ENCODE peak calls at places on chromosome 18, in eight cellular contexts. Q is uterus, G is lower leg skin, R is pancreas, F is AG09309, A is psoas muscle, D is transverse colon, I is HepG2. P is an unnamed sample.

GRCh38 chr18:22348521-22349316 is 69.0 kb downstream of the CTAGE1 start:
- DNase-seq in D (peak; percentile 75), R (peak; percentile 72), I (no peak), Q (peak; percentile 75), A (peak; percentile 61), F (no peak), G (no peak), P (no peak)

GRCh38 chr18:79818036-79818435 is 20.3 kb downstream of the KCNG2 start:
- DNase-seq in F (no peak), R (no peak), D (no peak), A (no peak), I (no peak), G (no peak), Q (no peak), P (no peak)

GRCh38 chr18:37409870-37410269 is 155.7 kb downstream of the CELF4 start:
- DNase-seq in G (no peak), F (no peak), D (no peak), Q (no peak), A (no peak), I (no peak), R (no peak), P (no peak)

GRCh38 chr18:10490401-10491289 is 35.2 kb upstream of the NAPG start:
- DNase-seq in F (no peak), A (no peak), Q (no peak), R (no peak), I (peak; percentile 77), G (no peak), D (peak; percentile 49), P (no peak)

GRCh38 chr18:70331456-70332097 is 42.7 kb downstream of the SOCS6 start:
- DNase-seq in G (no peak), A (no peak), R (no peak), F (no peak), D (no peak), I (peak; percentile 51), Q (no peak), P (no peak)

GRCh38 chr18:6355789-6356589 is 58.7 kb downstream of the L3MBTL4 start:
- DNase-seq in Q (no peak), I (no peak), R (no peak), F (no peak), A (no peak), D (no peak), G (no peak), P (no peak)

GRCh38 chr18:31039426-31039825 is 3.1 kb downstream of the DSC3 start:
- DNase-seq in R (no peak), A (no peak), D (no peak), Q (no peak), F (no peak), G (no peak), I (no peak), P (no peak)

GRCh38 chr18:448116-448515 is 52.4 kb downstream of the COLEC12 start:
- DNase-seq in R (no peak), A (no peak), I (no peak), G (no peak), F (no peak), Q (no peak), D (no peak), P (no peak)

GRCh38 chr18:13610517-13610916 is 115.8 kb downstream of the FAM210A start:
- DNase-seq in F (no peak), G (no peak), I (no peak), A (no peak), R (no peak), D (no peak), Q (no peak), P (no peak)

GRCh38 chr18:54127759-54128378 is 96.6 kb downstream of the MBD2 start:
- DNase-seq in A (no peak), I (peak; percentile 41), R (no peak), F (no peak), G (no peak), Q (no peak), D (no peak), P (peak; percentile 28)

GRCh38 chr18:46334200-46334553 is 230.0 kb downstream of the HAUS1 start:
- DNase-seq in D (no peak), R (no peak), F (no peak), I (no peak), Q (no peak), A (no peak), G (no peak), P (no peak)

GRCh38 chr18:12017079-12017478 is 35.8 kb downstream of the IMPA2 start:
- DNase-seq in G (no peak), F (no peak), I (no peak), R (no peak), A (no peak), D (no peak), Q (no peak), P (no peak)

DNA sequence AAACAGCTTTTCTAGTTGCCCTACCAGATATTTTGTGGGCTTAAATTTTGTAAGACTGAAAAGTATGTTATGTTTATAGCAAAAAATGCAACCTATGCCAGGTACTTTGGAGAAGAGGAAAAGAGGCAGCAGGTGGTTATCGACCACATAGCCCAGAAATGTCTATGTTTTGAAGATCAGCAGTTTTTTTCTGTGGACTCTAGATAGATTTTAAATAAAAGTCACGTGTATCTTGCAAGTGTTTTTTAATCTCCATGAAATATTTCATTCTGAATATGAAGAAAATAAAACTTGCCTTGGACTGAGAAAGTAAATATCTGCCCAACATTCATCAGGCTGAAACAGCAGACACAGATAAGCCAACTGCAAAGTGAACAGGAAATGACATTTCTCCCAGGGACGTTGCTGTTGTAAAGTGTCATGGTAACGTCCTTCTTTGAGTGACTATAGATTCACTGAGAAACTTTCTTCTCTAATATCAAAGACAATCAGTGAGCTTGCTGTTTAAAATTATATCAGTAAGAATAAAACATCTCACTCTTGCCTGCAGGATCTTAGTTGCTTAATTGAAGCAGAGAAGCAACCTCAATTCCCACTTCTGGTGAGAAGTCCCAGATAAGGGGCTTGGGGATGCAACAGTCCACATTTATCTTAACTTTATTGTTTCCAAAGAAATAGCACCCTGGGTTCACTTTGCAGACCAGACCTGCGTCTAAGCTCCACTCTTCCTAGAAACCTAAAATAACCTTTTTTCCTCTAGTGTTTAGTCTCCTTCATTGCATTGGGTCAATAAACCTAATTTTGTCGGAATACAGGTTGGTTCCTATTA is 6.3 kb downstream of the MYOM1 start:
- DNase-seq in G (no peak), D (no peak), F (no peak), I (no peak), A (no peak), R (no peak), Q (no peak), P (no peak)
- H3K4me3 ChIP-seq in G (no peak overlapping the region), D (no peak overlapping the region), F (no peak overlapping the region), I (no peak overlapping the region), A (peak overlapping the region; percentile 42), R (no peak overlapping the region), Q (no peak overlapping the region), P (no peak overlapping the region)

DNA sequence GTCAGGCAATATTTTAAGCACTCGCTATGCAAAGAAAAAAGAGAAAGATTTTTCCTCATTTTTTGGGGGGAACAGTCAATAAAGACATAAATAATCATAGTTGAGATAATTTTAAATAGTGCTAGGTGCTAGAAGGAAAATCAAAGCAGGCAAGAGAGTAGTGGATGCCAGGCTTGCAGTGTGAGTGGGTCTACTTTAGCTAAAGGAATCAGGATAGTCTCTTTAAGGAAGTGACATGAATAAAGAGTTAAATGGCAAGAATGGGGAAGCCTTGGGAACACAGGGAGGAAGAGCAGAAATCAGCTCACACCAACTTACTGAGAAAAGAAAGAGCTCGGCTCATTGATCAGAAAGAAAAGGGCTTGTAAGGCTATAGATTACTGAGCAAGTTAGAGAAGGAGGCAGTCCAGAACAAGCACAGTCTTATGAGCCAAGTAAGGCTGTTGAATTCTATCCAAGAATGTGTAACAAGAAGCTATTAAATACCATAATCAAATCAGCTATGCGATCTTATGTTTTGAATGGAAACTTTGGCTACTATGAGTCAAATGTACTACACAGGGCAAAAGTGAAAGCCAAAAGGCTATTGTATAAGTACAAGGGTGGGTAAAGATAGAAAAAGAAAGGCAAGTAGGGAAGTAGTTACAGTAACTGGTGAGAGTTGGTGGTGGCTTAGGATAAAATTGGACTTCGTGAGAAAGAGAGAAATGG is 833.8 kb upstream of the PIK3C3 start:
- DNase-seq in F (no peak), G (no peak), D (no peak), R (no peak), A (no peak), I (no peak), Q (no peak), P (peak; percentile 65)
- H3K4me3 ChIP-seq in F (no peak overlapping the region), G (no peak overlapping the region), D (no peak overlapping the region), R (no peak overlapping the region), A (no peak overlapping the region), I (no peak overlapping the region), Q (no peak overlapping the region), P (no peak overlapping the region)

GRCh38 chr18:63161032-63161727 is 158.4 kb downstream of the BCL2 start:
- DNase-seq in Q (no peak), A (no peak), D (no peak), R (no peak), F (no peak), G (no peak), I (no peak), P (no peak)

GRCh38 chr18:63160172-63160995 is 159.2 kb downstream of the BCL2 start:
- DNase-seq in I (no peak), D (no peak), F (no peak), G (no peak), R (no peak), Q (no peak), A (no peak), P (no peak)

GRCh38 chr18:63159590-63159989 is 160.0 kb downstream of the BCL2 start:
- DNase-seq in G (no peak), A (no peak), D (peak; percentile 39), Q (no peak), R (no peak), I (no peak), F (no peak), P (no peak)

GRCh38 chr18:63162271-63163014 is 157.1 kb downstream of the BCL2 start:
- DNase-seq in F (peak; percentile 7), Q (no peak), A (no peak), R (no peak), G (peak; percentile 39), D (peak; percentile 61), I (no peak), P (no peak)

GRCh38 chr18:63161728-63162195 is 157.8 kb downstream of the BCL2 start:
- DNase-seq in R (no peak), A (peak; percentile 68), I (peak; percentile 2), G (peak; percentile 90), Q (peak; percentile 75), F (peak; percentile 64), D (peak; percentile 78), P (peak; percentile 78)
- H3K4me3 ChIP-seq in R (no peak overlapping the region), A (peak overlapping the region; percentile 20), I (no peak overlapping the region), G (no peak overlapping the region), Q (no peak overlapping the region), F (no peak overlapping the region), D (no peak overlapping the region), P (no peak overlapping the region)

GRCh38 chr18:39840406-39840805 is 2114.6 kb upstream of the PIK3C3 start:
- DNase-seq in D (no peak), G (no peak), Q (no peak), I (no peak), R (no peak), A (no peak), F (no peak), P (peak; percentile 72)

GRCh38 chr18:39843546-39843945 is 2111.5 kb upstream of the PIK3C3 start:
- DNase-seq in D (no peak), R (no peak), F (no peak), A (no peak), G (no peak), I (no peak), Q (no peak), P (no peak)

GRCh38 chr18:39839782-39840181 is 2115.3 kb upstream of the PIK3C3 start:
- DNase-seq in Q (no peak), I (no peak), A (no peak), D (no peak), R (no peak), G (no peak), F (no peak), P (no peak)

GRCh38 chr18:39841133-39842041 is 2113.6 kb upstream of the PIK3C3 start:
- DNase-seq in Q (no peak), A (peak; percentile 39), R (peak; percentile 56), I (peak; percentile 60), D (peak; percentile 41), G (peak; percentile 21), F (peak; percentile 8), P (peak; percentile 44)

GRCh38 chr18:39842042-39842791 is 2112.8 kb upstream of the PIK3C3 start:
- DNase-seq in I (no peak), R (no peak), A (no peak), D (no peak), G (no peak), Q (no peak), F (no peak), P (no peak)
- H3K4me3 ChIP-seq in I (peak overlapping the region; percentile 50), R (no peak overlapping the region), A (no peak overlapping the region), D (peak overlapping the region; percentile 41), G (no peak overlapping the region), Q (peak overlapping the region; percentile 10), F (peak overlapping the region; percentile 32), P (peak overlapping the region; percentile 57)